ENCODE peak calls at places on chromosomes 7 and 10, in six cellular contexts. U is choroid plexus epithelial cell, A is neural crest cell, G is NCI-H1105 treated with DMSO at 0.1 percent for 48 hours, Y is cardiac fibroblast, K is astrocyte. P is an unnamed sample.

GRCh38 chr7:127968547-127968946 is 62.7 kb downstream of the LRRC4 start:
- DNase-seq in K (no peak), G (no peak), A (no peak), U (peak), Y (no peak), P (no peak)

GRCh38 chr10:80579370-80579769 is 41.7 kb downstream of the SH2D4B start:
- DNase-seq in G (no peak), U (no peak), K (no peak), A (no peak), Y (no peak), P (no peak)

GRCh38 chr7:55887786-55888185 is 530 bp downstream of the ZNF713 start:
- DNase-seq in K (no peak), G (peak), A (no peak), U (no peak), Y (peak), P (peak)

GRCh38 chr7:22864855-22865606 is 42.4 kb upstream of the TOMM7 start:
- DNase-seq in Y (peak), G (no peak), U (no peak), K (no peak), A (no peak), P (peak)

GRCh38 chr7:75953431-75953830 is 38.5 kb downstream of the POR start:
- DNase-seq in A (no peak), K (no peak), G (no peak), U (no peak), Y (no peak), P (no peak)

GRCh38 chr7:49260501-49260900 is 336.2 kb downstream of the CDC14C start:
- DNase-seq in G (no peak), K (no peak), Y (no peak), U (no peak), A (no peak), P (no peak)

GRCh38 chr10:131833446-131834080 is 67.2 kb upstream of the PPP2R2D start:
- DNase-seq in A (no peak), Y (no peak), U (no peak), G (no peak), K (no peak), P (no peak)

GRCh38 chr7:41702635-41703371 is at the start of gene INHBA:
- DNase-seq in A (no peak), U (peak), G (no peak), Y (peak), K (peak), P (no peak)

GRCh38 chr7:26508481-26508880 is 216.8 kb downstream of the SNX10 start:
- DNase-seq in U (no peak), K (no peak), G (no peak), A (no peak), Y (no peak), P (no peak)

GRCh38 chr10:125951290-125951689 is 54.9 kb downstream of the FANK1 start:
- DNase-seq in K (no peak), G (no peak), U (no peak), Y (no peak), A (no peak), P (no peak)

GRCh38 chr7:129739427-129739826 is 127.9 kb downstream of the NRF1 start:
- DNase-seq in Y (peak), A (no peak), K (peak), G (no peak), U (peak), P (no peak)